ENCODE peak calls at places on chromosomes 2 and 18, in four cellular contexts. One of them, this sample, is unnamed.

GRCh38 chr2:42804891-42805290 is 12.5 kb upstream of the HAAO start:
- DNase-seq in uterus: no peak
- DNase-seq in BJ: no peak
- DNase-seq in MV-4-11: no peak
- DNase-seq in this sample: no peak

GRCh38 chr2:15941970-15942710 is 1.8 kb downstream of the MYCN start:
- DNase-seq in uterus: peak; percentile 16
- DNase-seq in BJ: no peak
- DNase-seq in MV-4-11: no peak
- DNase-seq in this sample: no peak

GRCh38 chr2:102520009-102520408 is 47.0 kb downstream of the SLC9A4 start:
- DNase-seq in uterus: no peak
- DNase-seq in BJ: no peak
- DNase-seq in MV-4-11: peak; percentile 25
- DNase-seq in this sample: peak; percentile 59

GRCh38 chr18:79868168-79868784 is 70.5 kb downstream of the KCNG2 start:
- DNase-seq in uterus: no peak
- DNase-seq in BJ: no peak
- DNase-seq in MV-4-11: no peak
- DNase-seq in this sample: no peak

GRCh38 chr2:45572979-45573378 is 38.1 kb downstream of the SRBD1 start:
- DNase-seq in uterus: no peak
- DNase-seq in BJ: no peak
- DNase-seq in MV-4-11: no peak
- DNase-seq in this sample: no peak

GRCh38 chr2:15609341-15610042 is 17.8 kb downstream of the DDX1 start:
- DNase-seq in uterus: no peak
- DNase-seq in BJ: no peak
- DNase-seq in MV-4-11: no peak
- DNase-seq in this sample: no peak

GRCh38 chr2:16396171-16396570 is 269.5 kb downstream of the CYRIA start:
- DNase-seq in uterus: no peak
- DNase-seq in BJ: no peak
- DNase-seq in MV-4-11: no peak
- DNase-seq in this sample: no peak

GRCh38 chr2:212109217-212109616 is 429.4 kb downstream of the ERBB4 start:
- DNase-seq in uterus: no peak
- DNase-seq in BJ: no peak
- DNase-seq in MV-4-11: no peak
- DNase-seq in this sample: no peak

GRCh38 chr2:152525277-152525838 is 190.4 kb downstream of the FMNL2 start:
- DNase-seq in uterus: no peak
- DNase-seq in BJ: no peak
- DNase-seq in MV-4-11: no peak
- DNase-seq in this sample: no peak

GRCh38 chr2:238914648-238915015 is 66.7 kb downstream of the TWIST2 start:
- DNase-seq in uterus: peak; percentile 13
- DNase-seq in BJ: no peak
- DNase-seq in MV-4-11: no peak
- DNase-seq in this sample: no peak

GRCh38 chr2:233061007-233061590 is 957 bp downstream of the INPP5D start:
- DNase-seq in uterus: no peak
- DNase-seq in BJ: no peak
- DNase-seq in MV-4-11: peak; percentile 34
- DNase-seq in this sample: no peak

GRCh38 chr2:8162602-8163001 is 519.3 kb upstream of the ID2 start:
- DNase-seq in uterus: peak; percentile 55
- DNase-seq in BJ: no peak
- DNase-seq in MV-4-11: no peak
- DNase-seq in this sample: no peak

GRCh38 chr18:47203626-47204464 is 27.7 kb upstream of the IER3IP1 start:
- DNase-seq in uterus: no peak
- DNase-seq in BJ: no peak
- DNase-seq in MV-4-11: no peak
- DNase-seq in this sample: no peak

GRCh38 chr18:7980136-7980535 is 413.0 kb downstream of the PTPRM start:
- DNase-seq in uterus: no peak
- DNase-seq in BJ: no peak
- DNase-seq in MV-4-11: no peak
- DNase-seq in this sample: no peak

GRCh38 chr2:200479617-200480292 is 30.1 kb downstream of the KCTD18 start:
- DNase-seq in uterus: no peak
- DNase-seq in BJ: peak; percentile 65
- DNase-seq in MV-4-11: no peak
- DNase-seq in this sample: no peak

GRCh38 chr2:1770566-1771380 is 26.5 kb upstream of the PXDN start:
- DNase-seq in uterus: no peak
- DNase-seq in BJ: no peak
- DNase-seq in MV-4-11: no peak
- DNase-seq in this sample: no peak

GRCh38 chr18:36468161-36468560 is 170.6 kb downstream of the FHOD3 start:
- DNase-seq in uterus: no peak
- DNase-seq in BJ: no peak
- DNase-seq in MV-4-11: no peak
- DNase-seq in this sample: peak; percentile 30

GRCh38 chr18:37668971-37669747 is 103.6 kb upstream of the CELF4 start:
- DNase-seq in uterus: no peak
- DNase-seq in BJ: no peak
- DNase-seq in MV-4-11: peak; percentile 6
- DNase-seq in this sample: no peak

GRCh38 chr18:21064347-21064746 is 47.3 kb downstream of the ROCK1 start:
- DNase-seq in uterus: no peak
- DNase-seq in BJ: peak; percentile 46
- DNase-seq in MV-4-11: no peak
- DNase-seq in this sample: no peak

GRCh38 chr2:100124746-100125145 is 17.6 kb downstream of the AFF3 start:
- DNase-seq in uterus: no peak
- DNase-seq in BJ: peak; percentile 9
- DNase-seq in MV-4-11: no peak
- DNase-seq in this sample: no peak

GRCh38 chr2:234003972-234004617 is 46.4 kb upstream of the SPP2 start:
- DNase-seq in uterus: no peak
- DNase-seq in BJ: peak; percentile 28
- DNase-seq in MV-4-11: peak; percentile 91
- DNase-seq in this sample: no peak

GRCh38 chr2:171652411-171652775 is 34.9 kb upstream of the DYNC1I2 start:
- DNase-seq in uterus: no peak
- DNase-seq in BJ: no peak
- DNase-seq in MV-4-11: peak; percentile 38
- DNase-seq in this sample: no peak

GRCh38 chr2:74857725-74858124 is 23.8 kb downstream of the HK2 start:
- DNase-seq in uterus: no peak
- DNase-seq in BJ: no peak
- DNase-seq in MV-4-11: no peak
- DNase-seq in this sample: no peak

GRCh38 chr2:238973038-238973772 is 125.3 kb downstream of the TWIST2 start:
- DNase-seq in uterus: peak; percentile 27
- DNase-seq in BJ: no peak
- DNase-seq in MV-4-11: no peak
- DNase-seq in this sample: no peak

GRCh38 chr2:173441222-173441621 is 86.5 kb downstream of the CDCA7 start:
- DNase-seq in uterus: no peak
- DNase-seq in BJ: no peak
- DNase-seq in MV-4-11: no peak
- DNase-seq in this sample: no peak

GRCh38 chr2:240435457-240435954 is at the start of gene GPC1:
- DNase-seq in uterus: peak; percentile 73
- DNase-seq in BJ: no peak
- DNase-seq in MV-4-11: no peak
- DNase-seq in this sample: peak; percentile 86

GRCh38 chr2:233919938-233920337 is 2.8 kb downstream of the TRPM8 start:
- DNase-seq in uterus: no peak
- DNase-seq in BJ: no peak
- DNase-seq in MV-4-11: no peak
- DNase-seq in this sample: no peak

GRCh38 chr2:121866789-121867188 is 111.3 kb downstream of the TSN start:
- DNase-seq in uterus: no peak
- DNase-seq in BJ: peak; percentile 4
- DNase-seq in MV-4-11: no peak
- DNase-seq in this sample: no peak

GRCh38 chr2:13413989-13414388 is 697.3 kb downstream of the TRIB2 start:
- DNase-seq in uterus: no peak
- DNase-seq in BJ: no peak
- DNase-seq in MV-4-11: no peak
- DNase-seq in this sample: no peak

GRCh38 chr2:200810252-200810650 is 1.5 kb upstream of the BZW1 start:
- DNase-seq in uterus: no peak
- DNase-seq in BJ: peak; percentile 70
- DNase-seq in MV-4-11: peak; percentile 43
- DNase-seq in this sample: no peak

This sample was measured in K562.